ENCODE peak calls at places on chromosomes 7 and 10, in ten cellular contexts. A, G, J, W, Q, B, K, O, V and N are unnamed samples.

GRCh38 chr7:9189683-9190082 is 756.3 kb downstream of the NXPH1 start:
- DNase-seq in A (no peak), G (no peak), J (no peak), W (no peak), Q (no peak), B (no peak), K (no peak), O (no peak), V (peak), N (no peak)

GRCh38 chr7:74311305-74311744 is 22.1 kb downstream of the CLIP2 start:
- DNase-seq in A (no peak), G (no peak), J (no peak), W (no peak), Q (no peak), B (no peak), K (no peak), O (no peak), V (no peak), N (no peak)

GRCh38 chr7:151404216-151405011 is 5.4 kb downstream of the WDR86 start:
- DNase-seq in A (peak), G (no peak), J (no peak), W (no peak), Q (no peak), B (no peak), K (no peak), O (peak), V (peak), N (no peak)

GRCh38 chr10:27720529-27720928 is 25.1 kb downstream of the MKX start:
- DNase-seq in A (no peak), G (no peak), J (no peak), W (no peak), Q (no peak), B (no peak), K (no peak), O (no peak), V (no peak), N (no peak)

GRCh38 chr10:132449826-132450211 is 52.8 kb downstream of the PWWP2B start:
- DNase-seq in A (peak), G (no peak), J (no peak), W (no peak), Q (no peak), B (no peak), K (no peak), O (no peak), V (peak), N (no peak)

GRCh38 chr10:77350711-77351119 is 286.9 kb downstream of the KCNMA1 start:
- DNase-seq in A (no peak), G (peak), J (no peak), W (no peak), Q (peak), B (no peak), K (no peak), O (peak), V (no peak), N (peak)

GRCh38 chr7:106952658-106953231 is 87.7 kb downstream of the PIK3CG start:
- DNase-seq in A (no peak), G (no peak), J (no peak), W (no peak), Q (no peak), B (no peak), K (no peak), O (no peak), V (no peak), N (no peak)

GRCh38 chr7:149496642-149497391 is 792 bp downstream of the ZNF746 start:
- DNase-seq in A (no peak), G (no peak), J (peak), W (peak), Q (peak), B (peak), K (no peak), O (peak), V (peak), N (peak)

GRCh38 chr7:137820677-137821420 is 25.9 kb downstream of the DGKI start:
- DNase-seq in A (peak), G (no peak), J (peak), W (no peak), Q (no peak), B (no peak), K (no peak), O (no peak), V (peak), N (no peak)

GRCh38 chr7:73526892-73527821 is 5.1 kb upstream of the BAZ1B start:
- DNase-seq in A (peak), G (no peak), J (no peak), W (no peak), Q (no peak), B (no peak), K (peak), O (no peak), V (no peak), N (peak)

GRCh38 chr7:47190462-47190861 is 391.4 kb downstream of the TNS3 start:
- DNase-seq in A (peak), G (no peak), J (no peak), W (no peak), Q (no peak), B (no peak), K (no peak), O (no peak), V (no peak), N (no peak)

GRCh38 chr7:15461576-15461975 is 100.2 kb downstream of the AGMO start:
- DNase-seq in A (no peak), G (peak), J (no peak), W (no peak), Q (no peak), B (no peak), K (no peak), O (no peak), V (no peak), N (peak)

GRCh38 chr10:77738496-77739158 is 101.0 kb upstream of the KCNMA1 start:
- DNase-seq in A (no peak), G (no peak), J (no peak), W (no peak), Q (no peak), B (no peak), K (no peak), O (no peak), V (no peak), N (peak)

GRCh38 chr7:140683657-140684056 is 10.9 kb downstream of the ADCK2 start:
- DNase-seq in A (no peak), G (no peak), J (no peak), W (no peak), Q (no peak), B (no peak), K (no peak), O (no peak), V (no peak), N (peak)

GRCh38 chr10:99374526-99374925 is 45.4 kb downstream of the CNNM1 start:
- DNase-seq in A (no peak), G (no peak), J (no peak), W (no peak), Q (no peak), B (no peak), K (no peak), O (no peak), V (no peak), N (peak)

GRCh38 chr7:74655324-74655723 is 2.2 kb upstream of the GTF2I start:
- DNase-seq in A (peak), G (no peak), J (no peak), W (no peak), Q (peak), B (no peak), K (no peak), O (no peak), V (no peak), N (no peak)

GRCh38 chr7:86295526-86295925 is 348.2 kb upstream of the GRM3 start:
- DNase-seq in A (no peak), G (no peak), J (no peak), W (no peak), Q (peak), B (no peak), K (no peak), O (no peak), V (no peak), N (no peak)

GRCh38 chr7:31105256-31105950 is 53.3 kb downstream of the ADCYAP1R1 start:
- DNase-seq in A (no peak), G (no peak), J (no peak), W (no peak), Q (no peak), B (no peak), K (no peak), O (no peak), V (no peak), N (no peak)

GRCh38 chr7:99624487-99624886 is 7.7 kb downstream of the ZSCAN25 start:
- DNase-seq in A (no peak), G (no peak), J (no peak), W (peak), Q (no peak), B (no peak), K (peak), O (no peak), V (no peak), N (no peak)

GRCh38 chr10:122642726-122643605 is 56.7 kb downstream of the C10orf120 start:
- DNase-seq in A (no peak), G (no peak), J (no peak), W (no peak), Q (no peak), B (no peak), K (no peak), O (no peak), V (no peak), N (no peak)

GRCh38 chr10:123408660-123409059 is 254.5 kb downstream of the BUB3 start:
- DNase-seq in A (no peak), G (no peak), J (no peak), W (no peak), Q (no peak), B (no peak), K (no peak), O (no peak), V (no peak), N (no peak)

GRCh38 chr10:29163746-29164145 is 125.1 kb upstream of the LYZL1 start:
- DNase-seq in A (no peak), G (peak), J (no peak), W (no peak), Q (no peak), B (no peak), K (no peak), O (no peak), V (no peak), N (peak)

GRCh38 chr7:131267631-131268030 is 60.0 kb upstream of the MKLN1 start:
- DNase-seq in A (no peak), G (no peak), J (no peak), W (no peak), Q (no peak), B (no peak), K (no peak), O (no peak), V (no peak), N (no peak)